ENCODE peak calls at places on chromosomes 4 and X, in five cellular contexts. One of them, this sample, is unnamed.

GRCh38 chr4:36709986-36710385 is 428.6 kb downstream of the DTHD1 start:
- DNase-seq in colonic mucosa: no peak
- DNase-seq in body of pancreas: no peak
- DNase-seq in mucosa of descending colon: no peak
- DNase-seq in M059J: no peak
- DNase-seq in this sample: no peak

GRCh38 chrX:152817082-152817744 is 13.3 kb downstream of the CETN2 start:
- DNase-seq in colonic mucosa: peak; percentile 27
- DNase-seq in body of pancreas: peak; percentile 40
- DNase-seq in mucosa of descending colon: no peak
- DNase-seq in M059J: peak; percentile 67
- DNase-seq in this sample: peak; percentile 85

GRCh38 chr4:89021678-89022077 is 35.3 kb downstream of the FAM13A start:
- DNase-seq in colonic mucosa: no peak
- DNase-seq in body of pancreas: no peak
- DNase-seq in mucosa of descending colon: no peak
- DNase-seq in M059J: no peak
- DNase-seq in this sample: peak; percentile 69

GRCh38 chr4:164937576-164938270 is 39.7 kb downstream of the TRIM61 start:
- DNase-seq in colonic mucosa: no peak
- DNase-seq in body of pancreas: peak; percentile 21
- DNase-seq in mucosa of descending colon: no peak
- DNase-seq in M059J: peak; percentile 20
- DNase-seq in this sample: no peak

GRCh38 chr4:88672987-88673386 is 24.6 kb downstream of the NAP1L5 start:
- DNase-seq in colonic mucosa: no peak
- DNase-seq in body of pancreas: peak; percentile 56
- DNase-seq in mucosa of descending colon: no peak
- DNase-seq in M059J: no peak
- DNase-seq in this sample: no peak

GRCh38 chr4:152935661-152936445 is at the start of gene FHDC1:
- DNase-seq in colonic mucosa: peak; percentile 86
- DNase-seq in body of pancreas: peak; percentile 93
- DNase-seq in mucosa of descending colon: peak; percentile 88
- DNase-seq in M059J: peak; percentile 36
- DNase-seq in this sample: peak; percentile 87

GRCh38 chr4:38837849-38838248 is 18.8 kb downstream of the TLR6 start:
- DNase-seq in colonic mucosa: no peak
- DNase-seq in body of pancreas: no peak
- DNase-seq in mucosa of descending colon: no peak
- DNase-seq in M059J: peak; percentile 76
- DNase-seq in this sample: no peak

GRCh38 chrX:145818522-145819075 is 970 bp downstream of the SLITRK2 start:
- DNase-seq in colonic mucosa: no peak
- DNase-seq in body of pancreas: no peak
- DNase-seq in mucosa of descending colon: no peak
- DNase-seq in M059J: no peak
- DNase-seq in this sample: no peak

GRCh38 chrX:153371256-153371655 is 29.9 kb downstream of the PNMA6E start:
- DNase-seq in colonic mucosa: no peak
- DNase-seq in body of pancreas: no peak
- DNase-seq in mucosa of descending colon: no peak
- DNase-seq in M059J: peak; percentile 25
- DNase-seq in this sample: no peak

GRCh38 chrX:39982927-39983326 is 114.8 kb downstream of the BCOR start:
- DNase-seq in colonic mucosa: no peak
- DNase-seq in body of pancreas: peak; percentile 15
- DNase-seq in mucosa of descending colon: no peak
- DNase-seq in M059J: no peak
- DNase-seq in this sample: no peak

GRCh38 chrX:54194982-54195588 is 12.0 kb upstream of the FAM120C start:
- DNase-seq in colonic mucosa: no peak
- DNase-seq in body of pancreas: no peak
- DNase-seq in mucosa of descending colon: no peak
- DNase-seq in M059J: no peak
- DNase-seq in this sample: no peak

GRCh38 chrX:139787601-139788000 is 79.6 kb upstream of the MCF2 start:
- DNase-seq in colonic mucosa: no peak
- DNase-seq in body of pancreas: no peak
- DNase-seq in mucosa of descending colon: no peak
- DNase-seq in M059J: no peak
- DNase-seq in this sample: no peak

GRCh38 chr4:76058302-76058701 is 16.2 kb upstream of the ART3 start:
- DNase-seq in colonic mucosa: no peak
- DNase-seq in body of pancreas: no peak
- DNase-seq in mucosa of descending colon: no peak
- DNase-seq in M059J: no peak
- DNase-seq in this sample: no peak

GRCh38 chr4:89836897-89837384 is at the start of gene SNCA:
- DNase-seq in colonic mucosa: peak; percentile 54
- DNase-seq in body of pancreas: peak; percentile 59
- DNase-seq in mucosa of descending colon: peak; percentile 54
- DNase-seq in M059J: peak; percentile 56
- DNase-seq in this sample: peak; percentile 19

GRCh38 chr4:122731676-122732075 is 828 bp upstream of the BBS12 start:
- DNase-seq in colonic mucosa: no peak
- DNase-seq in body of pancreas: no peak
- DNase-seq in mucosa of descending colon: no peak
- DNase-seq in M059J: no peak
- DNase-seq in this sample: no peak

GRCh38 chrX:119406739-119407138 is 7.6 kb downstream of the SLC25A43 start:
- DNase-seq in colonic mucosa: no peak
- DNase-seq in body of pancreas: no peak
- DNase-seq in mucosa of descending colon: no peak
- DNase-seq in M059J: peak; percentile 69
- DNase-seq in this sample: no peak

GRCh38 chr4:125433453-125433852 is 118.7 kb downstream of the FAT4 start:
- DNase-seq in colonic mucosa: no peak
- DNase-seq in body of pancreas: no peak
- DNase-seq in mucosa of descending colon: no peak
- DNase-seq in M059J: peak; percentile 26
- DNase-seq in this sample: no peak

GRCh38 chr4:2791518-2792395 is 1.1 kb upstream of the SH3BP2 start:
- DNase-seq in colonic mucosa: peak; percentile 30
- DNase-seq in body of pancreas: no peak
- DNase-seq in mucosa of descending colon: peak; percentile 57
- DNase-seq in M059J: no peak
- DNase-seq in this sample: no peak

GRCh38 chr4:77438549-77438948 is 167.1 kb upstream of the CXCL13 start:
- DNase-seq in colonic mucosa: no peak
- DNase-seq in body of pancreas: no peak
- DNase-seq in mucosa of descending colon: no peak
- DNase-seq in M059J: no peak
- DNase-seq in this sample: no peak

GRCh38 chr4:123649644-123650356 is 253.2 kb downstream of the SPRY1 start:
- DNase-seq in colonic mucosa: peak; percentile 62
- DNase-seq in body of pancreas: peak; percentile 80
- DNase-seq in mucosa of descending colon: no peak
- DNase-seq in M059J: peak; percentile 46
- DNase-seq in this sample: peak; percentile 72

GRCh38 chr4:123343400-123344060 is 53.1 kb upstream of the SPRY1 start:
- DNase-seq in colonic mucosa: no peak
- DNase-seq in body of pancreas: no peak
- DNase-seq in mucosa of descending colon: no peak
- DNase-seq in M059J: no peak
- DNase-seq in this sample: no peak

GRCh38 chr4:116561717-116562116 is 523.7 kb downstream of the TRAM1L1 start:
- DNase-seq in colonic mucosa: no peak
- DNase-seq in body of pancreas: no peak
- DNase-seq in mucosa of descending colon: no peak
- DNase-seq in M059J: no peak
- DNase-seq in this sample: no peak

GRCh38 chr4:76800902-76801301 is 97.0 kb downstream of the SOWAHB start:
- DNase-seq in colonic mucosa: no peak
- DNase-seq in body of pancreas: no peak
- DNase-seq in mucosa of descending colon: no peak
- DNase-seq in M059J: no peak
- DNase-seq in this sample: no peak

GRCh38 chrX:151703487-151703886 is 8.2 kb downstream of the PRRG3 start:
- DNase-seq in colonic mucosa: no peak
- DNase-seq in body of pancreas: peak; percentile 48
- DNase-seq in mucosa of descending colon: no peak
- DNase-seq in M059J: no peak
- DNase-seq in this sample: no peak

GRCh38 chr4:139331185-139331584 is 28.9 kb upstream of the NDUFC1 start:
- DNase-seq in colonic mucosa: no peak
- DNase-seq in body of pancreas: no peak
- DNase-seq in mucosa of descending colon: no peak
- DNase-seq in M059J: peak; percentile 33
- DNase-seq in this sample: no peak

GRCh38 chr4:118270492-118270891 is 82.3 kb downstream of the PRSS12 start:
- DNase-seq in colonic mucosa: no peak
- DNase-seq in body of pancreas: no peak
- DNase-seq in mucosa of descending colon: no peak
- DNase-seq in M059J: peak; percentile 34
- DNase-seq in this sample: peak; percentile 50

GRCh38 chrX:24148535-24149345 is 789 bp upstream of the ZFX start:
- DNase-seq in colonic mucosa: peak; percentile 41
- DNase-seq in body of pancreas: no peak
- DNase-seq in mucosa of descending colon: no peak
- DNase-seq in M059J: peak; percentile 57
- DNase-seq in this sample: no peak

GRCh38 chrX:13732246-13733067 is 2.0 kb downstream of the TRAPPC2 start:
- DNase-seq in colonic mucosa: no peak
- DNase-seq in body of pancreas: peak; percentile 21
- DNase-seq in mucosa of descending colon: no peak
- DNase-seq in M059J: no peak
- DNase-seq in this sample: no peak

GRCh38 chr4:107838138-107838618 is 13.4 kb downstream of the SGMS2 start:
- DNase-seq in colonic mucosa: no peak
- DNase-seq in body of pancreas: no peak
- DNase-seq in mucosa of descending colon: no peak
- DNase-seq in M059J: no peak
- DNase-seq in this sample: no peak

GRCh38 chr4:69977582-69977981 is 12.1 kb upstream of the CSN2 start:
- DNase-seq in colonic mucosa: no peak
- DNase-seq in body of pancreas: no peak
- DNase-seq in mucosa of descending colon: no peak
- DNase-seq in M059J: no peak
- DNase-seq in this sample: no peak

This sample was measured in small intestine.